ENCODE peak calls at places on chromosomes 1 and 21, in eight cellular contexts. F is cardiac fibroblast; T is endothelial cell; P is activated CD4-positive, alpha-beta T cell treated with anti-CD3 and anti-CD28 coated beads, Interleukin-2, amount 50 U/mL, for 1 hour; O is posterior cingulate gyrus; H is astrocyte of the hippocampus; J is esophagus muscularis mucosa; W is upper lobe of right lung. E is an unnamed sample.

GRCh38 chr1:30881266-30882181 is 27.0 kb downstream of the SDC3 start:
- DNase-seq in F (no peak), T (no peak), P (no peak), O (no peak), H (no peak), J (no peak), W (no peak), E (no peak)

GRCh38 chr1:155760751-155761475 is 72.0 kb downstream of the DAP3 start:
- DNase-seq in F (no peak), T (no peak), P (no peak), O (no peak), H (no peak), J (no peak), W (no peak), E (no peak)

GRCh38 chr1:206734499-206735142 is 36.0 kb upstream of the IL19 start:
- DNase-seq in F (peak), T (peak), P (peak), O (peak), H (peak), J (no peak), W (no peak), E (no peak)

GRCh38 chr1:211596418-211597181 is 17.6 kb upstream of the SLC30A1 start:
- DNase-seq in F (no peak), T (no peak), P (no peak), O (no peak), H (no peak), J (no peak), W (no peak), E (no peak)

GRCh38 chr1:89254658-89255287 is 17.9 kb downstream of the GBP5 start:
- DNase-seq in F (peak), T (no peak), P (no peak), O (no peak), H (peak), J (no peak), W (no peak), E (no peak)

GRCh38 chr1:45669379-45669778 is 17.0 kb downstream of the GPBP1L1 start:
- DNase-seq in F (no peak), T (no peak), P (no peak), O (no peak), H (no peak), J (no peak), W (no peak), E (no peak)

GRCh38 chr1:156608036-156608674 is 6.9 kb upstream of the GPATCH4 start:
- DNase-seq in F (peak), T (peak), P (peak), O (no peak), H (peak), J (no peak), W (peak), E (no peak)

GRCh38 chr1:21234779-21235178 is 55.5 kb downstream of the ECE1 start:
- DNase-seq in F (no peak), T (no peak), P (no peak), O (no peak), H (no peak), J (no peak), W (no peak), E (no peak)

GRCh38 chr1:205585169-205585834 is 46.5 kb downstream of the ELK4 start:
- DNase-seq in F (no peak), T (no peak), P (no peak), O (no peak), H (no peak), J (no peak), W (no peak), E (no peak)

GRCh38 chr1:63148825-63149645 is 173.3 kb upstream of the FOXD3 start:
- DNase-seq in F (peak), T (peak), P (no peak), O (peak), H (peak), J (no peak), W (no peak), E (no peak)

GRCh38 chr21:46158666-46159300 is 3.4 kb upstream of the FTCD start:
- DNase-seq in F (no peak), T (no peak), P (no peak), O (no peak), H (no peak), J (no peak), W (peak), E (no peak)

GRCh38 chr21:26011292-26011940 is 159.2 kb downstream of the APP start:
- DNase-seq in F (no peak), T (no peak), P (no peak), O (no peak), H (no peak), J (no peak), W (no peak), E (no peak)

GRCh38 chr1:18302788-18303413 is 177.8 kb upstream of the KLHDC7A start:
- DNase-seq in F (no peak), T (peak), P (no peak), O (no peak), H (no peak), J (no peak), W (no peak), E (no peak)

GRCh38 chr1:36124404-36125128 is 456 bp downstream of the COL8A2 start:
- DNase-seq in F (no peak), T (no peak), P (no peak), O (no peak), H (no peak), J (no peak), W (no peak), E (no peak)

GRCh38 chr1:86150553-86151055 is 6.0 kb downstream of the COL24A1 start:
- DNase-seq in F (peak), T (no peak), P (no peak), O (no peak), H (no peak), J (no peak), W (no peak), E (no peak)

GRCh38 chr1:27496604-27497155 is 6.7 kb upstream of the WASF2 start:
- DNase-seq in F (peak), T (peak), P (no peak), O (no peak), H (peak), J (no peak), W (no peak), E (no peak)

GRCh38 chr1:39409055-39409816 is 82.2 kb upstream of the BMP8A start:
- DNase-seq in F (peak), T (peak), P (no peak), O (peak), H (peak), J (no peak), W (peak), E (peak)

GRCh38 chr1:174074757-174075156 is 52.6 kb upstream of the RC3H1 start:
- DNase-seq in F (peak), T (no peak), P (no peak), O (no peak), H (peak), J (no peak), W (no peak), E (no peak)

GRCh38 chr1:208291923-208292711 is 47.9 kb upstream of the PLXNA2 start:
- DNase-seq in F (peak), T (no peak), P (no peak), O (no peak), H (peak), J (no peak), W (no peak), E (no peak)